ENCODE peak calls at places on chromosomes 1 and 21, in six cellular contexts. I, C, M, B, Z and A are unnamed samples.

GRCh38 chr1:224058303-224058702 is 55.6 kb upstream of the FBXO28 start:
- DNase-seq in I (no peak), C (no peak), M (no peak), B (no peak), Z (no peak), A (no peak)

GRCh38 chr1:27634982-27635362 is at the start of gene FGR:
- DNase-seq in I (no peak), C (no peak), M (no peak), B (no peak), Z (no peak), A (peak)

GRCh38 chr1:236345728-236346127 is 48.4 kb upstream of the EDARADD start:
- DNase-seq in I (peak), C (no peak), M (no peak), B (peak), Z (peak), A (no peak)

GRCh38 chr1:16367258-16367967 is 371 bp downstream of the SZRD1 start:
- DNase-seq in I (peak), C (peak), M (peak), B (peak), Z (peak), A (peak)

GRCh38 chr21:44720170-44720569 is 8.8 kb upstream of the TSPEAR start:
- DNase-seq in I (no peak), C (no peak), M (no peak), B (no peak), Z (peak), A (no peak)

GRCh38 chr1:29197590-29197924 is 15.9 kb upstream of the SRSF4 start:
- DNase-seq in I (peak), C (no peak), M (peak), B (peak), Z (no peak), A (peak)

GRCh38 chr1:219298581-219299148 is 125.0 kb downstream of the LYPLAL1 start:
- DNase-seq in I (no peak), C (no peak), M (no peak), B (no peak), Z (no peak), A (no peak)

GRCh38 chr21:20997308-20997632 is 939 bp upstream of the NCAM2 start:
- DNase-seq in I (peak), C (no peak), M (no peak), B (no peak), Z (peak), A (no peak)

GRCh38 chr1:29677028-29678024 is 441.0 kb downstream of the PTPRU start:
- DNase-seq in I (no peak), C (no peak), M (no peak), B (no peak), Z (peak), A (no peak)

GRCh38 chr1:23634840-23635642 is 56.6 kb upstream of the RPL11 start:
- DNase-seq in I (peak), C (peak), M (peak), B (peak), Z (peak), A (peak)

GRCh38 chr1:119160851-119161250 is 20.4 kb upstream of the WARS2 start:
- DNase-seq in I (no peak), C (no peak), M (no peak), B (no peak), Z (no peak), A (no peak)

GRCh38 chr1:160261526-160261877 is 847 bp downstream of the DCAF8 start:
- DNase-seq in I (peak), C (peak), M (peak), B (peak), Z (no peak), A (peak)

GRCh38 chr1:76256289-76257223 is 182.0 kb downstream of the ST6GALNAC3 start:
- DNase-seq in I (no peak), C (no peak), M (no peak), B (no peak), Z (no peak), A (no peak)

GRCh38 chr1:66182551-66183178 is 351.3 kb upstream of the SGIP1 start:
- DNase-seq in I (peak), C (no peak), M (no peak), B (no peak), Z (no peak), A (no peak)

GRCh38 chr1:243713470-243714186 is 136.4 kb downstream of the AKT3 start:
- DNase-seq in I (peak), C (no peak), M (no peak), B (no peak), Z (no peak), A (no peak)

GRCh38 chr1:51506537-51506936 is 12.5 kb downstream of the EPS15 start:
- DNase-seq in I (no peak), C (no peak), M (no peak), B (no peak), Z (no peak), A (no peak)

GRCh38 chr21:42580793-42581201 is 67.1 kb downstream of the SLC37A1 start:
- DNase-seq in I (no peak), C (no peak), M (no peak), B (no peak), Z (no peak), A (no peak)

GRCh38 chr1:248858096-248858890 is 592 bp downstream of the ZNF692 start:
- DNase-seq in I (peak), C (no peak), M (peak), B (peak), Z (peak), A (peak)

GRCh38 chr1:147834189-147834588 is 68.4 kb upstream of the GJA8 start:
- DNase-seq in I (no peak), C (no peak), M (no peak), B (no peak), Z (no peak), A (no peak)

GRCh38 chr1:172180886-172181285 is 239.6 kb upstream of the C1orf105 start:
- DNase-seq in I (no peak), C (peak), M (no peak), B (no peak), Z (no peak), A (no peak)

GRCh38 chr1:198623920-198624647 is 14.8 kb upstream of the PTPRC start:
- DNase-seq in I (no peak), C (no peak), M (no peak), B (no peak), Z (no peak), A (no peak)

GRCh38 chr1:28507247-28507645 is 1.4 kb downstream of the RCC1 start:
- DNase-seq in I (no peak), C (no peak), M (no peak), B (no peak), Z (no peak), A (peak)

GRCh38 chr21:26557106-26557505 is 16.0 kb downstream of the CYYR1 start:
- DNase-seq in I (no peak), C (no peak), M (no peak), B (no peak), Z (no peak), A (no peak)

GRCh38 chr1:180973360-180973759 is 49.3 kb downstream of the STX6 start:
- DNase-seq in I (no peak), C (no peak), M (no peak), B (no peak), Z (no peak), A (no peak)

GRCh38 chr1:172105230-172105629 is 263.9 kb downstream of the DNM3 start:
- DNase-seq in I (peak), C (no peak), M (no peak), B (no peak), Z (no peak), A (no peak)

GRCh38 chr1:183882328-183883167 is 77.6 kb downstream of the RGL1 start:
- DNase-seq in I (no peak), C (no peak), M (no peak), B (no peak), Z (no peak), A (peak)

GRCh38 chr1:24724345-24725208 is 20.7 kb upstream of the CLIC4 start:
- DNase-seq in I (no peak), C (no peak), M (peak), B (peak), Z (peak), A (no peak)

GRCh38 chr1:160904783-160905616 is 20.0 kb upstream of the ITLN1 start:
- DNase-seq in I (no peak), C (no peak), M (no peak), B (no peak), Z (no peak), A (no peak)

GRCh38 chr1:187794561-187794960 is 965.8 kb downstream of the PLA2G4A start:
- DNase-seq in I (no peak), C (no peak), M (no peak), B (no peak), Z (no peak), A (no peak)

GRCh38 chr1:166875734-166876539 is at the start of gene TADA1:
- DNase-seq in I (peak), C (peak), M (peak), B (peak), Z (peak), A (peak)

GRCh38 chr1:1075148-1075935 is 1.2 kb upstream of the RNF223 start:
- DNase-seq in I (peak), C (no peak), M (no peak), B (no peak), Z (no peak), A (no peak)

GRCh38 chr1:186722711-186723309 is 42.6 kb upstream of the PTGS2 start:
- DNase-seq in I (peak), C (no peak), M (peak), B (peak), Z (no peak), A (peak)

GRCh38 chr1:3543076-3544049 is 67.9 kb downstream of the MEGF6 start:
- DNase-seq in I (peak), C (no peak), M (no peak), B (no peak), Z (peak), A (no peak)

GRCh38 chr1:183417691-183418491 is at the start of gene NMNAT2:
- DNase-seq in I (peak), C (no peak), M (no peak), B (no peak), Z (peak), A (no peak)

GRCh38 chr1:109299984-109300343 is 6.8 kb downstream of the MYBPHL start:
- DNase-seq in I (no peak), C (no peak), M (no peak), B (no peak), Z (no peak), A (no peak)

GRCh38 chr1:55517036-55517435 is 301.9 kb upstream of the USP24 start:
- DNase-seq in I (no peak), C (no peak), M (no peak), B (no peak), Z (no peak), A (no peak)

GRCh38 chr1:47181955-47182680 is 7.7 kb downstream of the PDZK1IP1 start:
- DNase-seq in I (no peak), C (no peak), M (peak), B (no peak), Z (no peak), A (no peak)

GRCh38 chr1:207886227-207886626 is 24.7 kb downstream of the CD34 start:
- DNase-seq in I (no peak), C (no peak), M (no peak), B (no peak), Z (no peak), A (no peak)

GRCh38 chr1:207887542-207887941 is 23.4 kb downstream of the CD34 start:
- DNase-seq in I (no peak), C (no peak), M (no peak), B (no peak), Z (no peak), A (no peak)

GRCh38 chr1:207890136-207890738 is 20.7 kb downstream of the CD34 start:
- DNase-seq in I (no peak), C (no peak), M (no peak), B (no peak), Z (no peak), A (peak)

GRCh38 chr1:207891148-207891547 is 19.8 kb downstream of the CD34 start:
- DNase-seq in I (no peak), C (no peak), M (no peak), B (no peak), Z (no peak), A (no peak)

DNA sequence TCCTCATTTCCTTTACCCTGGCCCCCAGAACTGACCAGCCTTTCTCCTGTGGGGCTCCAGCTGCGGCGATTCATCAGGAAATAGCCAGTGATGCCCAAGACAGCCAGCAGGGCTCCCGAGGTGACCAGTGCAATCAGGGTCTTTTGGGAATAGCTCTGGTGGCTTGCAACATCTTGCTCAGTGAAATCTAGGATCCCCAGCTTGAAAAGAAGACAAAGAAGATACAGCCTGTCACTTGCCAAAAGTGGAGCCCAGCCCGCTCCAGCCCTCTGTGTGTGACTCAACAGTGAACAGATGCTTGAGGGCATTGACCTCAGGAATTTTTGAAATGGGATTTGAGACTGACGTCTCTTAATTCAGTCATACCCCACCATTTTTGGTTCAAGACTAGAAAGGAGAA is 22.3 kb downstream of the CD34 start:
- DNase-seq in I (no peak), C (no peak), M (no peak), B (no peak), Z (no peak), A (no peak)
- TF ChIP-seq GABPA in I (no peak), C (no peak), M (no peak), B (no peak), Z (no peak), A (no peak)

DNA sequence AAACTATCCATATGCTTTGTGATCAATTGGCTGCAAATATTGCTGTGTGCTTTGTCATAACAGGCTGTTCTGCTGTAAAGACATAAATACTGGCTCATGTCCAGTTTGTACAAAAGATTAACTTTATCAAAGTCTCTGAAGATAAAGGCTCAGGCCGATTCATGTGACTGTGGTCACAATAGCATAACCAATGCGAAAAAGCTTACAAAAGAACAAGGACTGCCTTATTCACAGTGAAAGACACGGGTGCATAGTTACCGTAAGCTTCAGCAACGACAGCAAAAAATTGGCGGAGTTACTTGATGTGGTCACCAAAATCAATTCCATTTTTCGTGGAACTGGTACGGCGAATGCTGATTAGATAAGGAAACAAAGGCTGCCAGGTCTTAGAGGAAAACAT is 173.5 kb upstream of the CHRM3 start:
- DNase-seq in I (no peak), C (no peak), M (no peak), B (no peak), Z (no peak), A (no peak)
- TF ChIP-seq GABPA in I (no peak), C (no peak), M (no peak), B (no peak), Z (no peak), A (no peak)

GRCh38 chr1:154418898-154419619 is 13.9 kb downstream of the IL6R start:
- DNase-seq in I (no peak), C (no peak), M (no peak), B (no peak), Z (no peak), A (no peak)

GRCh38 chr1:154419620-154420020 is 14.5 kb downstream of the IL6R start:
- DNase-seq in I (no peak), C (no peak), M (no peak), B (peak), Z (no peak), A (peak)

GRCh38 chr1:154417338-154417608 is 12.1 kb downstream of the IL6R start:
- DNase-seq in I (no peak), C (no peak), M (no peak), B (no peak), Z (no peak), A (no peak)

GRCh38 chr1:154416496-154417337 is 11.6 kb downstream of the IL6R start:
- DNase-seq in I (no peak), C (no peak), M (no peak), B (no peak), Z (no peak), A (no peak)

DNA sequence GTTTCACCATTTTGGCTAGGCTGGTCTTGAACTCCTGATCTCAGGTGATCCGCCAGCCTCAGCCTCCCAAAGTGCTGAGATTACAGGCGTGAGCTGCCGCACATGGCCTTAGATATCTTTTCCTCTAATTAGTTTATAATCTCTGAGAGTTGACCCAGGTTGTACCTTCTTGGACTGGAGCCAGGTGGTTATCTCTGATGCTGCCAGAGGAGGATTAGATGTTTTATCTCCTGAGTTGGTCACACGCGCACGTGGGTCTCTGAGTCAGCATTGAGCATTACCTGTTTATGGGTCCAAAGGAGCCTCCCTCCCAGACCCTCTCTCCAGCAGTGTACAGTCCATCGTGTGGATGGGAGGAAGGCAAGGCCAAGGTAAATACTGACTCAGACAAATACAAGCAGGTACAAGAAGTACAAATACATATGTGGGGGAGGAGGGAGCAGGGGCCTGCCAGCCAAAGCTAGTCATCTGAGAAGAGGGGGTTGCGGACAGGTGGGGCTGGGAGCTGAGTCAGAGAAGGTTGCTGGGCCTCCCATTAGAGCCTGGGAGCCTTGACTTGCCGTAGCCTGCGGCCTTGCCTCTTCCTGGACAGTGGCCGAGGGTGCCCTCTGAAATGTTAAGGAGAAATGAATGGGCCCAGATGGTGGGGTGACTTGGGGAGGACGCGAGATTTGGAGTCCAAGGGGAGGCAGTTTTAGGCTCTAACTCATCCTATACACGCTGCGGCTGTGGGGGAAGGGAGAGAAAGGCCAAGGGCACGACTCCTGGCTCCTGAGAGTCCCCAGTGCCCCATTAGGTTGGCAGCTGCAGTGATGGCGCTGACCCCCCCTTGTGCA is 13.1 kb downstream of the IL6R start:
- DNase-seq in I (peak), C (no peak), M (no peak), B (peak), Z (no peak), A (no peak)
- TF ChIP-seq GABPA in I (no peak), C (no peak), M (no peak), B (no peak), Z (no peak), A (no peak)

DNA sequence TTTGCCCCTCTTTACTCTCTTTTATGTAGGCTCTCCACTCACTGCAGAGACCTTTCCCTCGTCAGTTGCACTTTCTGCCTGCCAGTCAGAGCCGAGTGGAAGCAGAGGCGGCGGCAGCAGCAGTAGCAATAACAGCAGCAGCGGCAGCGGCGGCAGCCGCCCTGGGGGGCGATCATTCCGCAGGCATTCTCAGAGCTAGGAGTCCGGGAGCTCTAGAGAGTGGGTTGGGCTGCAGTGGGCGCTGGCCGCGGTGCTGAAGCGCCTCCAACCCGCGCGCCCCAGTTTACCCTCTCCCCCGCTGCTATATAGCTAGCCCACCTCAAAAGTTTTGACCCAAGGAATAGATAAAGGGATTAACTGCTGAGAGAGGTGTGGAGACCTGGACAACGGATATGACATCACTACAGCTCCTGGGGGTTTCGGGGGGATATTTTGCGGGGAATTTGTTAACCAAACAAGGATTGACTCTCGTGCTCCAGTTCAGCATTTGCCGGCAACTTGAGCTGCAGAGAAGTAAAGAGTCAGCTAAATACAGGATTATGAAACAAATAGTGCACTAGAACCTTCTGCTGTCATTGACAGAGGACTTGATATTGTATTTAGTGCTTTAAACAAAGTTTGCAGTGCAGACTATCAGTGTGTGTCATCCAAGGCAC is at the start of gene OLFM3:
- DNase-seq in I (peak), C (no peak), M (no peak), B (peak), Z (peak), A (no peak)
- TF ChIP-seq GABPA in I (no peak), C (no peak), M (no peak), B (no peak), Z (no peak), A (no peak)

GRCh38 chr1:7863756-7864328 is 11.0 kb upstream of the UTS2 start:
- DNase-seq in I (no peak), C (no peak), M (peak), B (no peak), Z (no peak), A (no peak)
- TF ChIP-seq GABPA in I (no peak), C (no peak), M (no peak), B (no peak), Z (no peak), A (no peak)

GRCh38 chr1:225454067-225454618 is 26.3 kb upstream of the LBR start:
- DNase-seq in I (no peak), C (no peak), M (no peak), B (peak), Z (no peak), A (no peak)
- TF ChIP-seq GABPA in I (no peak), C (no peak), M (no peak), B (no peak), Z (no peak), A (no peak)

GRCh38 chr1:111779546-111779945 is 23.8 kb downstream of the DDX20 start:
- DNase-seq in I (no peak), C (no peak), M (no peak), B (no peak), Z (no peak), A (no peak)
- TF ChIP-seq GABPA in I (no peak), C (no peak), M (no peak), B (no peak), Z (no peak), A (no peak)